ENCODE peak calls at places on chromosomes 5 and 9, in seven cellular contexts. A, H, L, K, X, M and B are unnamed samples.

GRCh38 chr5:85605381-85605780 is 1012.4 kb upstream of the COX7C start:
- DNase-seq in A (no peak), H (no peak), L (no peak), K (no peak), X (no peak), M (no peak), B (no peak)

GRCh38 chr5:4295663-4296339 is 700.2 kb downstream of the IRX1 start:
- DNase-seq in A (no peak), H (no peak), L (no peak), K (no peak), X (no peak), M (no peak), B (no peak)

GRCh38 chr5:78562001-78562400 is 86.6 kb downstream of the LHFPL2 start:
- DNase-seq in A (no peak), H (no peak), L (no peak), K (no peak), X (no peak), M (no peak), B (no peak)

GRCh38 chr5:117131048-117131679 is 556.5 kb upstream of the SEMA6A start:
- DNase-seq in A (no peak), H (no peak), L (no peak), K (peak), X (no peak), M (no peak), B (no peak)

GRCh38 chr5:140869555-140869886 is 764 bp downstream of the PCDHA11 start:
- DNase-seq in A (no peak), H (no peak), L (no peak), K (no peak), X (no peak), M (no peak), B (no peak)

GRCh38 chr9:130901498-130902203 is 5.0 kb upstream of the QRFP start:
- DNase-seq in A (no peak), H (no peak), L (no peak), K (no peak), X (no peak), M (no peak), B (no peak)

GRCh38 chr5:61051267-61051666 is 106.3 kb downstream of the NDUFAF2 start:
- DNase-seq in A (no peak), H (peak), L (no peak), K (no peak), X (no peak), M (no peak), B (no peak)

GRCh38 chr5:73236541-73237128 is 63.6 kb downstream of the TMEM174 start:
- DNase-seq in A (no peak), H (no peak), L (no peak), K (no peak), X (no peak), M (no peak), B (peak)

GRCh38 chr9:89441655-89441970 is 56.3 kb downstream of the SEMA4D start:
- DNase-seq in A (no peak), H (no peak), L (no peak), K (no peak), X (no peak), M (no peak), B (no peak)

GRCh38 chr5:37370550-37370863 is 399 bp downstream of the NUP155 start:
- DNase-seq in A (no peak), H (no peak), L (no peak), K (no peak), X (no peak), M (no peak), B (no peak)

GRCh38 chr9:26331223-26331622 is 561.4 kb downstream of the CAAP1 start:
- DNase-seq in A (no peak), H (no peak), L (no peak), K (no peak), X (no peak), M (no peak), B (no peak)

GRCh38 chr5:64628901-64629300 is 61.4 kb upstream of the SHISAL2B start:
- DNase-seq in A (no peak), H (no peak), L (no peak), K (no peak), X (no peak), M (no peak), B (no peak)

GRCh38 chr5:126656397-126657007 is 55.8 kb downstream of the PHAX start:
- DNase-seq in A (no peak), H (peak), L (no peak), K (no peak), X (no peak), M (no peak), B (no peak)

GRCh38 chr5:133680830-133681555 is 68.7 kb upstream of the FSTL4 start:
- DNase-seq in A (no peak), H (no peak), L (peak), K (no peak), X (no peak), M (peak), B (no peak)

GRCh38 chr9:4489919-4490704 is at the start of gene SLC1A1:
- DNase-seq in A (no peak), H (no peak), L (peak), K (peak), X (peak), M (peak), B (no peak)

GRCh38 chr9:131674425-131675421 is 65.2 kb downstream of the RAPGEF1 start:
- DNase-seq in A (peak), H (no peak), L (no peak), K (no peak), X (no peak), M (no peak), B (no peak)

GRCh38 chr5:36068751-36069281 is 2.1 kb upstream of the UGT3A2 start:
- DNase-seq in A (no peak), H (no peak), L (no peak), K (no peak), X (no peak), M (no peak), B (no peak)

GRCh38 chr5:106314221-106314824 is 1356.4 kb downstream of the EFNA5 start:
- DNase-seq in A (no peak), H (no peak), L (no peak), K (no peak), X (no peak), M (no peak), B (no peak)

GRCh38 chr5:7185742-7186141 is 210.2 kb upstream of the ADCY2 start:
- DNase-seq in A (no peak), H (no peak), L (no peak), K (no peak), X (no peak), M (no peak), B (no peak)

GRCh38 chr5:61100425-61100824 is 61.8 kb downstream of the SMIM15 start:
- DNase-seq in A (no peak), H (no peak), L (no peak), K (no peak), X (no peak), M (no peak), B (no peak)

GRCh38 chr9:71762900-71763653 is 5.2 kb downstream of the CEMIP2 start:
- DNase-seq in A (no peak), H (peak), L (no peak), K (no peak), X (no peak), M (no peak), B (no peak)

GRCh38 chr5:10145922-10146321 is 103.8 kb downstream of the ATPSCKMT start:
- DNase-seq in A (no peak), H (peak), L (no peak), K (peak), X (no peak), M (no peak), B (no peak)

GRCh38 chr5:56019306-56020272 is 24.8 kb upstream of the IL6ST start:
- DNase-seq in A (no peak), H (no peak), L (no peak), K (no peak), X (no peak), M (no peak), B (no peak)

GRCh38 chr9:94603259-94603776 is 9.7 kb upstream of the FBP2 start:
- DNase-seq in A (peak), H (peak), L (peak), K (peak), X (peak), M (peak), B (no peak)

GRCh38 chr5:86175224-86175623 is 442.5 kb upstream of the COX7C start:
- DNase-seq in A (no peak), H (no peak), L (no peak), K (peak), X (no peak), M (no peak), B (no peak)

GRCh38 chr5:128681096-128681495 is 143.1 kb upstream of the FBN2 start:
- DNase-seq in A (no peak), H (no peak), L (no peak), K (no peak), X (no peak), M (no peak), B (no peak)

GRCh38 chr5:141475625-141476131 is at the start of gene PCDHGC3:
- DNase-seq in A (peak), H (peak), L (peak), K (peak), X (peak), M (peak), B (peak)

GRCh38 chr5:36875051-36875788 is 1.3 kb upstream of the NIPBL start:
- DNase-seq in A (peak), H (peak), L (peak), K (no peak), X (peak), M (peak), B (no peak)

GRCh38 chr9:68560131-68560844 is 19.6 kb upstream of the TMEM252 start:
- DNase-seq in A (peak), H (peak), L (peak), K (no peak), X (peak), M (peak), B (no peak)

GRCh38 chr5:122077451-122078115 is 476 bp downstream of the LOX start:
- DNase-seq in A (peak), H (peak), L (peak), K (no peak), X (peak), M (peak), B (no peak)

GRCh38 chr9:94806307-94806893 is 79.9 kb downstream of the AOPEP start:
- DNase-seq in A (no peak), H (no peak), L (no peak), K (peak), X (no peak), M (no peak), B (no peak)

GRCh38 chr9:91847576-91847975 is 102.5 kb downstream of the ROR2 start:
- DNase-seq in A (peak), H (no peak), L (no peak), K (no peak), X (no peak), M (peak), B (no peak)

GRCh38 chr9:26462213-26462612 is 430.4 kb downstream of the CAAP1 start:
- DNase-seq in A (no peak), H (peak), L (no peak), K (no peak), X (no peak), M (no peak), B (no peak)

GRCh38 chr5:173850664-173851063 is 37.5 kb upstream of the CPEB4 start:
- DNase-seq in A (no peak), H (no peak), L (no peak), K (no peak), X (no peak), M (no peak), B (no peak)

GRCh38 chr5:128469924-128470323 is 68.1 kb downstream of the FBN2 start:
- DNase-seq in A (no peak), H (no peak), L (no peak), K (no peak), X (no peak), M (no peak), B (no peak)

GRCh38 chr5:15938961-15939360 is 240.6 kb downstream of the MARCHF11 start:
- DNase-seq in A (no peak), H (no peak), L (no peak), K (no peak), X (no peak), M (no peak), B (no peak)

GRCh38 chr9:138098116-138098907 is 220.7 kb downstream of the CACNA1B start:
- DNase-seq in A (peak), H (no peak), L (no peak), K (no peak), X (no peak), M (peak), B (no peak)

GRCh38 chr5:172881691-172882370 is 47.8 kb downstream of the ERGIC1 start:
- DNase-seq in A (no peak), H (no peak), L (no peak), K (peak), X (no peak), M (peak), B (no peak)

GRCh38 chr5:52817818-52818217 is 30.1 kb downstream of the ITGA1 start:
- DNase-seq in A (no peak), H (no peak), L (no peak), K (no peak), X (no peak), M (no peak), B (no peak)
- TF ChIP-seq CTCF in A (no peak), H (no peak), L (no peak), K (no peak), X (no peak), M (no peak), B (no peak)

DNA sequence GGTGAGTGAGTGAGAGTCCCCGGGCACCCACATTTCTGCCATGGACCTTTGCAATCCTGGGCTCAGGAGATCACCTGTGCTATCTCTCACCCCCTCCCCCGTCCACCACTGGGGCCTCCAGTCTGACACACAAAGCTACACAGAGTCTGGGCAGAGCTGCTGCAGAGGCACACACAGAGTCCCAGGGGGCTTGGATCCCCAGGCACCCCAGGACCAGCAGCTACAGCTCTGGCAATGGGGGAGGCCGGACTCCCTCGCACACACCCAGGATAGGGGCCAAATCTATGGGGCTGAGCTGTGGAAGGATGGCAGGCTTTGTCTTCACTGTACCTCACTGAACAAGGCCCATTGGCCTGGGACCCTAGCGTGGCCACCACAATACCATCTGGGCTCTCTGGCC is 328.8 kb downstream of the MAN2A1 start:
- DNase-seq in A (no peak), H (no peak), L (no peak), K (no peak), X (no peak), M (no peak), B (no peak)
- TF ChIP-seq POLR2AphosphoS5 in A (no peak), H (no peak), L (no peak), K (no peak), X (no peak), M (no peak), B (no peak)

GRCh38 chr5:120512757-120513650 is 48.9 kb downstream of the PRR16 start:
- DNase-seq in A (no peak), H (no peak), L (no peak), K (no peak), X (no peak), M (no peak), B (no peak)

GRCh38 chr5:120510994-120511686 is 47.0 kb downstream of the PRR16 start:
- DNase-seq in A (no peak), H (no peak), L (no peak), K (no peak), X (no peak), M (no peak), B (no peak)

GRCh38 chr5:120517607-120518252 is 53.6 kb downstream of the PRR16 start:
- DNase-seq in A (no peak), H (no peak), L (no peak), K (no peak), X (no peak), M (no peak), B (no peak)

GRCh38 chr5:120512068-120512467 is 48.0 kb downstream of the PRR16 start:
- DNase-seq in A (no peak), H (no peak), L (no peak), K (no peak), X (no peak), M (no peak), B (no peak)

DNA sequence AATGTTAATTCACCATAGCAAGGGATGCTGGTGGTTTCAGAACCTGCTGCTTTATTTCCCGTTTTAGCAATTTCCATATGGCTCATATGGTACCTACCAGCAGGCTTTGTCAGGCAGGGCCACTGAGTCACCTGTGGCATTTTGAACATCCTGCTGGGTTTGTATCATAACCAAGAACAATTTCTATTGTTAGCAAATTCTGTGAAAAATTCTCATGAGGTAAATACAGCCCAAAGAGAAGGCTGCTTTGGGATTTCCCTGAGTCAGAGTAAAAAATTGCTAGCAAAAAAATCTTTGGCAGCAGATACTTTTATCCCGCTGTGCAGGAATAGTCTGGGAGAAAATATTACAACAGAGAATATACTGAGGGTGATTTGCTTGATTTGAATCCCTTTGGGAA is 52.7 kb downstream of the PRR16 start:
- DNase-seq in A (no peak), H (no peak), L (no peak), K (no peak), X (no peak), M (no peak), B (no peak)
- TF ChIP-seq CTCF in A (no peak), H (no peak), L (no peak), K (no peak), X (no peak), M (no peak), B (no peak)

DNA sequence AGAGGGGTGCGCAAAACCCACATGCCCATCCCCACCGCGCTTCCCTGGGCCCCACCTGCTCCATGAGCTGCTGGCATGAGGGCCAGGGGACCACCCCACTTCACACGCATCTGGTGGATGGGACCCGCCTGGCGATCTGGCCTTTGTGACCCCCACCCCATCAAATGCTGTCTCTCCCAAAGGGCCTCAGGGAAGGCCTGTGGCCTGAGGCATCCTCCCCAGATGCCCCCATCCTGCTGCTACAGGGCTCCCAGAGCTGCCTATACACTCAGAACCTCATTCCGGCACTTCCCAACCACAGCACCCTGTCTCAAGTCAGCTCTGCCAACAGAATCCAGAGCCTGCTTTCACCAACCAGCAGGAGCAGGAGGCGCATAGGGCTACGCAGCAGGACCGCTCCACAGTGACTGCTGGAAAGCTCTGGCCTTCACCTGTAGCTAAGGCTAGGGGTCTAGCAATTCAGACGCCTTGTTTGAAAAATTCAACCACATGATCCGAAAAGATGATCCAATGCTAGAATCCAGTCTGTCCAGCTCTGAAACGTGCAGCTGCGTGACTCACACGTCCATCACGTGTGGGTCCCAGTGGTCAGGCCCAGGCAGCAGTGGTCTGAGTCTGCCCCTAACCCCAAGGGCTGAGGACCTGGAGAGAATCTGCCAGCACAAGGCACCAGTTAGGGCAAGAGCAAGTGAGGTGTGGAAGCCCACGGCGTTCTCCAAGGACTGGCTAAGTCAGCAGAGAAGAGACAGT is 1.4 kb upstream of the SNAPC4 start:
- DNase-seq in A (no peak), H (no peak), L (no peak), K (no peak), X (no peak), M (no peak), B (no peak)
- TF ChIP-seq POLR2AphosphoS5 in A (peak), H (no peak), L (no peak), K (no peak), X (no peak), M (no peak), B (no peak)

GRCh38 chr5:93192107-93192506 is 388.9 kb downstream of the NR2F1-AS1 start:
- DNase-seq in A (no peak), H (peak), L (no peak), K (no peak), X (no peak), M (no peak), B (no peak)
- TF ChIP-seq CTCF in A (no peak), H (no peak), L (no peak), K (no peak), X (no peak), M (no peak), B (no peak)

DNA sequence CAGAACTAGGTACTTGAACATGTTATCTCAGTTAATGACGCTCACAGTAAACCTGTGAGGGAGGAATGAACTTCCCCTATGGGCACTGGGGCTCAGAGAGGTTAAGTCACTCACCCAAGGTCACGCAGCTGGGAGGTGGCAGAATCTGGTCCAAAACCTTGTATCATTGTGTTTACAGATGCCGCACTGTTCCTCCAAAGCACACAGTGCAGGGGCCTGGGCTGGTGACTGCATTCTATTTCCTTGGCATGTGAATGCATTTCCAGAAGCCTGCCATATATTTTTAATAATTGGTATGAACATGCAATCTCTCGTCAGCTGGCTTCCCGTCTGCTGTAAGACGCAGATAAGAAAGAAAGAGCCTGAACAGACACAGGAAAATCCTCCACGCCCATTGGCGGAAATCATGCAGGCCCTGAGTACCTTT is 77.0 kb upstream of the TBC1D2 start:
- DNase-seq in A (no peak), H (no peak), L (no peak), K (no peak), X (no peak), M (no peak), B (no peak)
- TF ChIP-seq POLR2AphosphoS5 in A (no peak), H (no peak), L (no peak), K (no peak), X (no peak), M (no peak), B (no peak)

DNA sequence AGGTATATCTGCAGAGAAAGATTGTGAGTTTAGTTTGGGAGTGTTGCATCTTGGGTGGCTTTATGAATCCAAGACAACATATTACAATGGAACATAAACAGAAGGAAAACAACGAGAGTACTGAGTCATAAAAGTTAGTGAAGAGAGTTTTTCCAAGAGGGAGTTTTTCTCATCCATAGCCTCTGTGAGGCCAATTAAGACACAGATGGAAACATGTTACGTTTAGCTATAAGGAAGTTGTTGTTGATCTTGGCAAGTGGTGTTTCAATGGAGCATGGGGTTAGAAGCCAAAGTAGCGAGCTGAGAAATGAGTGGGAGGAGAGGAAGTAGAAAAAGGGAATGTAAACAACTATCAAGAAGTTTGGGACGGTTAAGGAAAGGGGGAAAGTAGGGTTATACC is 53.3 kb upstream of the SPATA31D4 start:
- DNase-seq in A (no peak), H (no peak), L (no peak), K (no peak), X (peak), M (no peak), B (no peak)
- TF ChIP-seq CTCF in A (no peak), H (no peak), L (no peak), K (no peak), X (no peak), M (no peak), B (no peak)